ENCODE peak calls at places on chromosomes 7 and 10, in ten cellular contexts. C is NCI-H1105; F is NCI-H748 treated with DMSO at 0.1 percent for 48 hours; H is epithelial cell of esophagus; Z is endothelial cell; Y is GM04503; X is stimulated activated CD8-positive, alpha-beta memory T cell treated with anti-CD3 and anti-CD28 coated beads, Interleukin-12 subunit alpha, Interleukin-12 subunit beta, amount 100 ng/mL, for 4 hours; B is GM13977; T is activated CD4-positive, alpha-beta T cell treated with anti-CD3 and anti-CD28 coated beads, Interleukin-2, amount 50 U/mL, for 48 hours; L is NCI-H1092 treated with DMSO at 0.1 percent for 48 hours. D is an unnamed sample.

GRCh38 chr7:94050046-94050445 is 45.9 kb upstream of the BET1 start:
- DNase-seq in F (no peak), H (no peak), X (no peak), Y (no peak), L (no peak), T (no peak), C (no peak), B (no peak), Z (no peak), D (no peak)

GRCh38 chr10:69344591-69345244 is 66.4 kb downstream of the HK1 start:
- DNase-seq in Y (no peak), H (no peak), T (no peak), X (no peak), F (no peak), B (no peak), C (peak), Z (no peak), L (no peak), D (no peak)

GRCh38 chr7:92245487-92246362 is at the start of the genes ANKIB1 and KRIT1:
- DNase-seq in B (peak), L (peak), C (peak), F (peak), Z (peak), T (peak), X (peak), H (peak), Y (peak), D (peak)

GRCh38 chr7:2521952-2522591 is 2.5 kb downstream of the LFNG start:
- DNase-seq in B (peak), C (no peak), L (no peak), T (peak), F (no peak), X (peak), Z (peak), Y (no peak), H (peak), D (no peak)

GRCh38 chr7:20064974-20065862 is 152.0 kb downstream of the MACC1 start:
- DNase-seq in T (no peak), F (no peak), Z (no peak), Y (peak), H (no peak), C (no peak), X (no peak), L (no peak), B (peak), D (no peak)

GRCh38 chr7:36400606-36401005 is 10.9 kb downstream of the ANLN start:
- DNase-seq in B (no peak), H (no peak), Z (no peak), C (no peak), X (no peak), F (no peak), Y (no peak), L (no peak), T (no peak), D (no peak)

GRCh38 chr10:110007171-110007700 is 548 bp upstream of the ADD3 start:
- DNase-seq in B (peak), C (no peak), F (peak), X (peak), Z (no peak), L (no peak), H (peak), T (peak), Y (no peak), D (no peak)

GRCh38 chr7:73761854-73762658 is 8.0 kb downstream of the CLDN3 start:
- DNase-seq in X (no peak), Y (no peak), T (no peak), L (no peak), B (no peak), Z (no peak), H (no peak), F (no peak), C (no peak), D (no peak)

GRCh38 chr7:70657532-70657931 is 474.4 kb upstream of the GALNT17 start:
- DNase-seq in Y (no peak), C (no peak), Z (no peak), T (no peak), F (no peak), H (no peak), L (no peak), X (no peak), B (no peak), D (no peak)

GRCh38 chr10:107540981-107541380 is 376.5 kb upstream of the SORCS1 start:
- DNase-seq in B (no peak), X (no peak), F (no peak), T (no peak), Z (no peak), C (no peak), Y (no peak), H (peak), L (no peak), D (no peak)

GRCh38 chr7:75727881-75728592 is 10.7 kb downstream of the HIP1 start:
- DNase-seq in L (peak), T (peak), X (no peak), H (peak), F (peak), Z (no peak), C (peak), B (no peak), Y (no peak), D (no peak)

GRCh38 chr10:90319188-90319914 is 538.5 kb downstream of the HTR7 start:
- DNase-seq in C (no peak), L (no peak), Z (no peak), H (peak), B (no peak), T (no peak), F (no peak), Y (no peak), X (no peak), D (no peak)

GRCh38 chr10:43037440-43037839 is 39.4 kb upstream of the RET start:
- DNase-seq in X (no peak), T (no peak), Y (no peak), B (no peak), L (no peak), Z (no peak), C (no peak), H (no peak), F (no peak), D (no peak)

GRCh38 chr10:116785867-116786266 is 43.5 kb upstream of the HSPA12A start:
- DNase-seq in B (no peak), Y (no peak), C (no peak), Z (no peak), X (no peak), H (no peak), F (no peak), T (no peak), L (no peak), D (no peak)

GRCh38 chr7:142176901-142177300 is 65.4 kb downstream of the MGAM2 start:
- DNase-seq in F (no peak), X (no peak), Z (no peak), Y (no peak), T (no peak), H (peak), C (no peak), B (no peak), L (no peak), D (no peak)

GRCh38 chr10:4066581-4067403 is 281.8 kb upstream of the KLF6 start:
- DNase-seq in L (no peak), Z (no peak), C (no peak), T (no peak), Y (no peak), F (no peak), X (no peak), H (no peak), B (no peak), D (peak)

GRCh38 chr7:149207324-149208035 is 12.1 kb downstream of the ZNF282 start:
- DNase-seq in F (no peak), C (no peak), H (no peak), B (no peak), Z (no peak), L (no peak), T (no peak), X (no peak), Y (no peak), D (no peak)

GRCh38 chr10:124741922-124742417 is 2.2 kb downstream of the FAM53B start:
- DNase-seq in T (peak), L (no peak), H (no peak), B (no peak), X (no peak), C (no peak), Z (no peak), F (no peak), Y (no peak), D (peak)

GRCh38 chr10:77545585-77545984 is 92.0 kb downstream of the KCNMA1 start:
- DNase-seq in C (no peak), T (no peak), Y (no peak), L (no peak), H (no peak), X (no peak), Z (no peak), F (no peak), B (no peak), D (no peak)

GRCh38 chr7:69433086-69433485 is 165.2 kb upstream of the AUTS2 start:
- DNase-seq in Z (no peak), H (no peak), F (no peak), X (no peak), T (no peak), L (no peak), C (no peak), Y (no peak), B (no peak), D (no peak)

D was measured in BE2C.